ENCODE peak calls at places on chromosomes 5 and 9, in seven cellular contexts. O is MM.1S, Y is brain microvascular endothelial cell, P is heart right ventricle, B is stomach, Z is PC-9, V is transverse colon. F is an unnamed sample.
A peak's percentile ranks its signal among the peaks of the same experiment; 100 is the strongest.

GRCh38 chr5:115471674-115472073 is 72.9 kb downstream of the FEM1C start:
- DNase-seq in O (no peak), Y (no peak), P (peak; percentile 43), B (no peak), Z (no peak), V (no peak), F (no peak)

GRCh38 chr5:55577353-55578060 is 42.7 kb upstream of the PLPP1 start:
- DNase-seq in O (no peak), Y (no peak), P (peak; percentile 50), B (no peak), Z (no peak), V (peak; percentile 31), F (peak; percentile 66)

GRCh38 chr5:1637639-1638481 is 114.1 kb upstream of the LPCAT1 start:
- DNase-seq in O (no peak), Y (no peak), P (no peak), B (no peak), Z (no peak), V (no peak), F (no peak)

GRCh38 chr9:85508616-85509015 is 233.1 kb downstream of the AGTPBP1 start:
- DNase-seq in O (no peak), Y (no peak), P (no peak), B (no peak), Z (no peak), V (no peak), F (no peak)

GRCh38 chr9:100011062-100011681 is 87.6 kb downstream of the ERP44 start:
- DNase-seq in O (peak; percentile 69), Y (peak; percentile 24), P (no peak), B (no peak), Z (peak; percentile 5), V (no peak), F (no peak)

GRCh38 chr5:89556215-89557009 is 673.4 kb upstream of the MEF2C start:
- DNase-seq in O (no peak), Y (peak; percentile 96), P (no peak), B (no peak), Z (peak; percentile 38), V (no peak), F (peak; percentile 71)

GRCh38 chr5:11642398-11642797 is 261.8 kb downstream of the CTNND2 start:
- DNase-seq in O (no peak), Y (no peak), P (no peak), B (no peak), Z (no peak), V (no peak), F (no peak)

GRCh38 chr5:74262810-74263209 is 377.7 kb downstream of the ENC1 start:
- DNase-seq in O (no peak), Y (no peak), P (no peak), B (no peak), Z (no peak), V (no peak), F (no peak)

GRCh38 chr9:98727428-98727827 is 18.7 kb upstream of the GABBR2 start:
- DNase-seq in O (no peak), Y (no peak), P (no peak), B (no peak), Z (no peak), V (no peak), F (no peak)

GRCh38 chr5:120684213-120684612 is 220.1 kb downstream of the PRR16 start:
- DNase-seq in O (peak; percentile 25), Y (no peak), P (no peak), B (no peak), Z (no peak), V (no peak), F (no peak)

GRCh38 chr9:113899205-113899604 is 23.1 kb downstream of the ZNF618 start:
- DNase-seq in O (no peak), Y (no peak), P (no peak), B (no peak), Z (no peak), V (no peak), F (no peak)

DNA sequence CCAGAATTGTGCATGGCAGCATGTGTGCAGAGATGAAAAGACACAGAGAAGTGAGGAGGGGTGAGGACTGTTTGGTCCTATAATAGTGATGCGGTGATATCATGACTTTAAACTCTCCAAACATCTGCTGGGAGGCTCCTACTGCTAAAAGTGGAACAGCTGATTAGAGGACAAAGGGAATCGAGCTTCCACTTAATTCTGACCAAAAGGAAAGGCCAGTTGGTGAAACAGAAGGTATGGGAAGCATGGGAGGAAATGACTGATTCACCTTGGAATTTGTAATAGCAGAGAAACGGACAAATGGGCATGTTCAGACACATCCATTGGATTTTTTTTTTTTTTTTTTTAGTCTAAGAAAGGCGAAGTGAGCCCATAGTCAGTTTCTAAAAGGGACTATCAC is 67.5 kb upstream of the MAMDC2 start:
- DNase-seq in O (no peak), Y (peak; percentile 71), P (no peak), B (no peak), Z (no peak), V (no peak), F (peak; percentile 89)
- H3K27ac ChIP-seq in O (no peak overlapping the region), Y (peak overlapping the region; percentile 77), P (no peak overlapping the region), B (no peak overlapping the region), Z (no peak overlapping the region), V (no peak overlapping the region), F (no peak overlapping the region)

DNA sequence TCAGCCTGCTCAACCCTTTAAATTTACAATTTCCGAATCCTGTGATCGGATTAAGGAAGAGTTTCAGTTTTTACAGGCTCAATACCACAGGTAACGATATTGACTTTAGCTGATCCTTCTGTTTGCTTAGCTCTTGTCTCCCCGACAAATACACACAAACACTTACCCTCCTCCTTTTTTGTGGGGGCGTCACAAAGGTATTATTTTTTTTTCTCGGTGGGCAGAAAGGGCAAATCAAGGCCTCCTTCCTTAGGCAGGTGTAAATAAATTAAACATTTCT is 1.9 kb downstream of the TLE4 start:
- DNase-seq in O (no peak), Y (no peak), P (no peak), B (no peak), Z (no peak), V (no peak), F (no peak)
- H3K27ac ChIP-seq in O (no peak overlapping the region), Y (peak overlapping the region; percentile 82), P (peak overlapping the region; percentile 96), B (peak overlapping the region; percentile 99), Z (no peak overlapping the region), V (peak overlapping the region; percentile 90), F (peak overlapping the region; percentile 76)

GRCh38 chr5:60997721-60998120 is 52.7 kb downstream of the NDUFAF2 start:
- DNase-seq in O (no peak), Y (no peak), P (no peak), B (no peak), Z (no peak), V (no peak), F (no peak)

GRCh38 chr5:61001647-61002046 is 56.6 kb downstream of the NDUFAF2 start:
- DNase-seq in O (no peak), Y (no peak), P (no peak), B (no peak), Z (no peak), V (no peak), F (no peak)

GRCh38 chr5:61004448-61004847 is 59.4 kb downstream of the NDUFAF2 start:
- DNase-seq in O (no peak), Y (no peak), P (no peak), B (no peak), Z (no peak), V (no peak), F (no peak)

GRCh38 chr5:61000887-61001286 is 55.9 kb downstream of the NDUFAF2 start:
- DNase-seq in O (no peak), Y (no peak), P (no peak), B (no peak), Z (no peak), V (no peak), F (no peak)

DNA sequence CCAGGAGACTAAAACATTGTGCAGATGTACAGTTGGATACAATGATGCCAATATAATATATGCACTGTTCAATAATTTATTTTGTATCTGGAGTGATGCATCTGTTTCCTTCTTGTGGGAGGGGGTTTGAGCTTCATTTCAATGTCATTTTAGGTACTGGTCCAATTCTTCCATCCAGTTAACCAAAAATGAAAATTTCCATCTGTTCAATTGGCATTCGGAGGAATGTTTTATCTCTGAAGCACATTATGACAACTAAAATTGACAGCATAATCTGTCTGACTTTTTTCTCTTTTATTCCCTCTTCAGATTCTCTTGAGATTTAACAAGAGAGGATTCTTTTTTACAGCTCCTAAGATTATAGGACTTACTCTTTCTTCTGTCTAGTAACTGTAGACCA is 57.6 kb downstream of the NDUFAF2 start:
- DNase-seq in O (no peak), Y (no peak), P (no peak), B (no peak), Z (no peak), V (no peak), F (no peak)
- H3K27ac ChIP-seq in O (no peak overlapping the region), Y (no peak overlapping the region), P (no peak overlapping the region), B (no peak overlapping the region), Z (no peak overlapping the region), V (no peak overlapping the region), F (no peak overlapping the region)

GRCh38 chr9:2117527-2117926 is 102.4 kb downstream of the SMARCA2 start:
- DNase-seq in O (no peak), Y (no peak), P (no peak), B (no peak), Z (no peak), V (no peak), F (no peak)

GRCh38 chr9:2119490-2120046 is 104.4 kb downstream of the SMARCA2 start:
- DNase-seq in O (no peak), Y (no peak), P (no peak), B (no peak), Z (no peak), V (no peak), F (no peak)

GRCh38 chr9:2122299-2122698 is 107.2 kb downstream of the SMARCA2 start:
- DNase-seq in O (no peak), Y (no peak), P (no peak), B (no peak), Z (no peak), V (no peak), F (no peak)

GRCh38 chr9:2125909-2126308 is 110.8 kb downstream of the SMARCA2 start:
- DNase-seq in O (peak; percentile 36), Y (no peak), P (no peak), B (no peak), Z (no peak), V (no peak), F (no peak)

DNA sequence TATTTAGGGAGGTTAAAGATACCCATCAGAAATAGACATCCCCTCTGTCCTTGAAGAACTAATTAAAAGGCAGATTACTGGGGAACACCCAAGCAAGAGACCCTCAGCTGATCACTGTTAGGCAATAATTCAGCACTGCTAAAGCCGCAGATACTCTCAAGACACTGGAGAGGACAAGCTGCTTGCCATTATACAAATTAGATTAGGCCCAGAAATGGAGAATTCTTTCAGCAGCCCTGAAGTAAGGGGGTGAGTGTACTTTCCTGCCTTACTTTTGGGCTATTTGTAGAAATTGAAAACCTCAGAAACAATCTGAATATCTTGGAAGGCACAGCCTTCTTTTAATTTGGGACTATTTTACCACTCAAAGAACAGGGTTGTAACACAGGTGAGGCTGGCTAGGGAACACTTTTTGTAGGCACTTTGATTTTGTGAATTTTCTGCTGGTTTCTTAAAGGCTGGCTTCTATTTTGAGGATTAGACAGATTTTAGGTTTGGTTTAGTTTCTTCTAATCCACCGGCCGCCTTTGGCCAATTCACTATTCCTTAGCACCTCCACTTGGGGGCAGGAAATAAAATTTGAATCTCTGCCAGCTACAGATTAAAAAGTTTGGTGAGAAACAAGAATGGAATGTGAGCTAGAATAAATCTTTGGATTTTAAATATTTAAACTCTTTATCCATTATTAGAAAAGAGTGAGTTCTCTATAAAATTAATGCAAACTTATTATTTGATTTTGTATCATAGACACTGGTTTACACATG is 106.0 kb downstream of the SMARCA2 start:
- DNase-seq in O (no peak), Y (peak; percentile 32), P (no peak), B (no peak), Z (peak; percentile 2), V (no peak), F (peak; percentile 45)
- H3K27ac ChIP-seq in O (no peak overlapping the region), Y (no peak overlapping the region), P (no peak overlapping the region), B (peak overlapping the region; percentile 2), Z (no peak overlapping the region), V (no peak overlapping the region), F (no peak overlapping the region)

GRCh38 chr5:137236266-137236665 is 262.9 kb downstream of the SPOCK1 start:
- DNase-seq in O (no peak), Y (no peak), P (no peak), B (no peak), Z (no peak), V (no peak), F (no peak)
- H3K27ac ChIP-seq in O (no peak overlapping the region), Y (no peak overlapping the region), P (no peak overlapping the region), B (no peak overlapping the region), Z (no peak overlapping the region), V (no peak overlapping the region), F (peak overlapping the region; percentile 80)

F was measured in foreskin keratinocyte.